ENCODE peak calls at places on chromosomes 2 and 18, in eight cellular contexts. One of them, this sample, is unnamed. For H3K4me1, the result is how much of the 10 kb centered on the place peaks cover.

GRCh38 chr2:6806605-6807004 is 59.1 kb downstream of the CMPK2 start:
- DNase-seq in thyroid gland: no peak
- DNase-seq in left ventricle myocardium inferior: no peak
- DNase-seq in uterus: no peak
- DNase-seq in neural progenitor cell: peak
- DNase-seq in heart right ventricle: no peak
- DNase-seq in fibroblast of lung: no peak
- DNase-seq in tibial nerve: no peak
- DNase-seq in this sample: no peak

GRCh38 chr2:231894566-231895380 is 31.4 kb downstream of the NPPC start:
- DNase-seq in tibial nerve: no peak
- DNase-seq in thyroid gland: no peak
- DNase-seq in left ventricle myocardium inferior: no peak
- DNase-seq in fibroblast of lung: no peak
- DNase-seq in uterus: no peak
- DNase-seq in heart right ventricle: no peak
- DNase-seq in neural progenitor cell: no peak
- DNase-seq in this sample: no peak

GRCh38 chr2:60047347-60047746 is 506.1 kb downstream of the BCL11A start:
- DNase-seq in tibial nerve: no peak
- DNase-seq in fibroblast of lung: no peak
- DNase-seq in neural progenitor cell: no peak
- DNase-seq in uterus: no peak
- DNase-seq in left ventricle myocardium inferior: no peak
- DNase-seq in heart right ventricle: no peak
- DNase-seq in thyroid gland: no peak
- DNase-seq in this sample: no peak

GRCh38 chr2:10757814-10758286 is 36.4 kb downstream of the ATP6V1C2 start:
- DNase-seq in left ventricle myocardium inferior: no peak
- DNase-seq in tibial nerve: no peak
- DNase-seq in uterus: no peak
- DNase-seq in fibroblast of lung: no peak
- DNase-seq in thyroid gland: no peak
- DNase-seq in neural progenitor cell: no peak
- DNase-seq in heart right ventricle: no peak
- DNase-seq in this sample: no peak

GRCh38 chr18:76720683-76721082 is 101.7 kb upstream of the ZNF236 start:
- DNase-seq in tibial nerve: no peak
- DNase-seq in neural progenitor cell: no peak
- DNase-seq in left ventricle myocardium inferior: no peak
- DNase-seq in thyroid gland: no peak
- DNase-seq in heart right ventricle: no peak
- DNase-seq in fibroblast of lung: no peak
- DNase-seq in uterus: no peak
- DNase-seq in this sample: peak

GRCh38 chr2:190744041-190744440 is 95.2 kb downstream of the NAB1 start:
- DNase-seq in neural progenitor cell: no peak
- DNase-seq in uterus: no peak
- DNase-seq in fibroblast of lung: no peak
- DNase-seq in tibial nerve: no peak
- DNase-seq in heart right ventricle: no peak
- DNase-seq in left ventricle myocardium inferior: no peak
- DNase-seq in thyroid gland: no peak
- DNase-seq in this sample: no peak

GRCh38 chr2:166410828-166411472 is 35.2 kb upstream of the SCN9A start:
- DNase-seq in uterus: no peak
- DNase-seq in neural progenitor cell: no peak
- DNase-seq in fibroblast of lung: peak
- DNase-seq in heart right ventricle: no peak
- DNase-seq in tibial nerve: no peak
- DNase-seq in left ventricle myocardium inferior: no peak
- DNase-seq in thyroid gland: no peak
- DNase-seq in this sample: no peak

GRCh38 chr2:33131108-33131507 is 184.4 kb downstream of the LTBP1 start:
- DNase-seq in thyroid gland: no peak
- DNase-seq in uterus: no peak
- DNase-seq in tibial nerve: no peak
- DNase-seq in heart right ventricle: no peak
- DNase-seq in neural progenitor cell: no peak
- DNase-seq in fibroblast of lung: peak
- DNase-seq in left ventricle myocardium inferior: no peak
- DNase-seq in this sample: no peak

GRCh38 chr2:38158361-38159128 is 82.6 kb upstream of the CYP1B1 start:
- DNase-seq in heart right ventricle: no peak
- DNase-seq in tibial nerve: no peak
- DNase-seq in fibroblast of lung: no peak
- DNase-seq in neural progenitor cell: no peak
- DNase-seq in left ventricle myocardium inferior: no peak
- DNase-seq in uterus: no peak
- DNase-seq in thyroid gland: peak
- DNase-seq in this sample: no peak

GRCh38 chr18:55384551-55385275 is 203.3 kb downstream of the TCF4 start:
- DNase-seq in tibial nerve: no peak
- DNase-seq in neural progenitor cell: peak
- DNase-seq in thyroid gland: no peak
- DNase-seq in uterus: no peak
- DNase-seq in heart right ventricle: no peak
- DNase-seq in left ventricle myocardium inferior: no peak
- DNase-seq in fibroblast of lung: peak
- DNase-seq in this sample: no peak

GRCh38 chr18:65287642-65288041 is 463.2 kb upstream of the CDH7 start:
- DNase-seq in tibial nerve: no peak
- DNase-seq in left ventricle myocardium inferior: no peak
- DNase-seq in heart right ventricle: no peak
- DNase-seq in neural progenitor cell: no peak
- DNase-seq in uterus: no peak
- DNase-seq in thyroid gland: no peak
- DNase-seq in fibroblast of lung: no peak
- DNase-seq in this sample: no peak

GRCh38 chr2:217900010-217900779 is 102.6 kb downstream of the TNS1 start:
- DNase-seq in heart right ventricle: no peak
- DNase-seq in neural progenitor cell: no peak
- DNase-seq in left ventricle myocardium inferior: no peak
- DNase-seq in uterus: peak
- DNase-seq in fibroblast of lung: no peak
- DNase-seq in thyroid gland: no peak
- DNase-seq in tibial nerve: no peak
- DNase-seq in this sample: no peak

GRCh38 chr18:356763-357162 is 88.9 kb upstream of the THOC1 start:
- DNase-seq in uterus: no peak
- DNase-seq in tibial nerve: no peak
- DNase-seq in heart right ventricle: no peak
- DNase-seq in left ventricle myocardium inferior: no peak
- DNase-seq in neural progenitor cell: no peak
- DNase-seq in thyroid gland: no peak
- DNase-seq in fibroblast of lung: no peak
- DNase-seq in this sample: no peak

GRCh38 chr2:10185046-10185445 is 62.5 kb downstream of the RRM2 start:
- DNase-seq in uterus: no peak
- DNase-seq in thyroid gland: no peak
- DNase-seq in left ventricle myocardium inferior: no peak
- DNase-seq in neural progenitor cell: no peak
- DNase-seq in fibroblast of lung: peak
- DNase-seq in heart right ventricle: peak
- DNase-seq in tibial nerve: no peak
- DNase-seq in this sample: no peak

GRCh38 chr18:9177047-9177446 is 40.5 kb downstream of the ANKRD12 start:
- DNase-seq in tibial nerve: no peak
- DNase-seq in neural progenitor cell: no peak
- DNase-seq in heart right ventricle: no peak
- DNase-seq in left ventricle myocardium inferior: no peak
- DNase-seq in uterus: no peak
- DNase-seq in fibroblast of lung: no peak
- DNase-seq in thyroid gland: peak
- DNase-seq in this sample: no peak

GRCh38 chr2:107622741-107623310 is 203.9 kb upstream of the RGPD4 start:
- DNase-seq in thyroid gland: no peak
- DNase-seq in neural progenitor cell: no peak
- DNase-seq in heart right ventricle: no peak
- DNase-seq in fibroblast of lung: peak
- DNase-seq in tibial nerve: no peak
- DNase-seq in left ventricle myocardium inferior: no peak
- DNase-seq in uterus: no peak
- DNase-seq in this sample: no peak

GRCh38 chr2:170966648-170967396 is 37.8 kb downstream of the GORASP2 start:
- DNase-seq in neural progenitor cell: peak
- DNase-seq in thyroid gland: no peak
- DNase-seq in left ventricle myocardium inferior: no peak
- DNase-seq in fibroblast of lung: no peak
- DNase-seq in tibial nerve: no peak
- DNase-seq in heart right ventricle: no peak
- DNase-seq in uterus: no peak
- DNase-seq in this sample: no peak

GRCh38 chr2:201263774-201264173 is 3.4 kb downstream of the CASP8 start:
- DNase-seq in uterus: no peak
- DNase-seq in heart right ventricle: no peak
- DNase-seq in neural progenitor cell: no peak
- DNase-seq in tibial nerve: no peak
- DNase-seq in left ventricle myocardium inferior: no peak
- DNase-seq in fibroblast of lung: no peak
- DNase-seq in thyroid gland: no peak
- DNase-seq in this sample: no peak

GRCh38 chr2:201175971-201176570 is 6.9 kb upstream of the CASP10 start:
- DNase-seq in neural progenitor cell: no peak
- DNase-seq in fibroblast of lung: no peak
- DNase-seq in thyroid gland: no peak
- DNase-seq in tibial nerve: no peak
- DNase-seq in left ventricle myocardium inferior: no peak
- DNase-seq in heart right ventricle: no peak
- DNase-seq in uterus: no peak
- DNase-seq in this sample: no peak

GRCh38 chr18:49609416-49610284 is 47.8 kb downstream of the LIPG start:
- DNase-seq in heart right ventricle: no peak
- DNase-seq in uterus: no peak
- DNase-seq in thyroid gland: no peak
- DNase-seq in left ventricle myocardium inferior: no peak
- DNase-seq in tibial nerve: no peak
- DNase-seq in fibroblast of lung: peak
- DNase-seq in neural progenitor cell: no peak
- DNase-seq in this sample: no peak

GRCh38 chr2:60411295-60411694 is 142.2 kb downstream of the BCL11A start:
- DNase-seq in heart right ventricle: no peak
- DNase-seq in tibial nerve: no peak
- DNase-seq in fibroblast of lung: peak
- DNase-seq in neural progenitor cell: no peak
- DNase-seq in thyroid gland: no peak
- DNase-seq in uterus: no peak
- DNase-seq in left ventricle myocardium inferior: no peak
- DNase-seq in this sample: no peak

GRCh38 chr2:232979871-232980461 is 33.1 kb downstream of the NGEF start:
- DNase-seq in heart right ventricle: no peak
- DNase-seq in fibroblast of lung: peak
- DNase-seq in thyroid gland: no peak
- DNase-seq in tibial nerve: no peak
- DNase-seq in left ventricle myocardium inferior: no peak
- DNase-seq in neural progenitor cell: no peak
- DNase-seq in uterus: no peak
- DNase-seq in this sample: no peak

GRCh38 chr2:31020713-31021112 is 117.5 kb downstream of the GALNT14 start:
- DNase-seq in fibroblast of lung: no peak
- DNase-seq in tibial nerve: no peak
- DNase-seq in left ventricle myocardium inferior: no peak
- DNase-seq in neural progenitor cell: no peak
- DNase-seq in thyroid gland: no peak
- DNase-seq in uterus: no peak
- DNase-seq in heart right ventricle: no peak
- DNase-seq in this sample: no peak

GRCh38 chr2:219486424-219486959 is 12.2 kb upstream of the GMPPA start:
- DNase-seq in heart right ventricle: no peak
- DNase-seq in fibroblast of lung: no peak
- DNase-seq in tibial nerve: no peak
- DNase-seq in thyroid gland: no peak
- DNase-seq in neural progenitor cell: peak
- DNase-seq in left ventricle myocardium inferior: no peak
- DNase-seq in uterus: no peak
- DNase-seq in this sample: no peak

GRCh38 chr18:35289293-35290069 is 548 bp downstream of the ZSCAN30 start:
- DNase-seq in tibial nerve: no peak
- DNase-seq in uterus: no peak
- DNase-seq in left ventricle myocardium inferior: no peak
- DNase-seq in fibroblast of lung: peak
- DNase-seq in thyroid gland: peak
- DNase-seq in heart right ventricle: peak
- DNase-seq in neural progenitor cell: peak
- DNase-seq in this sample: no peak

GRCh38 chr2:120735750-120736170 is at the start of gene GLI2:
- DNase-seq in uterus: peak
- DNase-seq in tibial nerve: no peak
- DNase-seq in neural progenitor cell: peak
- DNase-seq in thyroid gland: peak
- DNase-seq in fibroblast of lung: peak
- DNase-seq in left ventricle myocardium inferior: peak
- DNase-seq in heart right ventricle: peak
- DNase-seq in this sample: peak
- H3K27ac ChIP-seq in uterus: peak
- H3K27ac ChIP-seq in tibial nerve: peak
- H3K27ac ChIP-seq in neural progenitor cell: peak
- H3K27ac ChIP-seq in thyroid gland: peak
- H3K27ac ChIP-seq in fibroblast of lung: peak
- H3K27ac ChIP-seq in left ventricle myocardium inferior: peak
- H3K27ac ChIP-seq in heart right ventricle: peak
- H3K27ac ChIP-seq in this sample: peak

GRCh38 chr2:126661702-126662465 is 5.9 kb downstream of the GYPC start:
- DNase-seq in fibroblast of lung: no peak
- DNase-seq in tibial nerve: no peak
- DNase-seq in heart right ventricle: no peak
- DNase-seq in neural progenitor cell: no peak
- DNase-seq in left ventricle myocardium inferior: no peak
- DNase-seq in thyroid gland: no peak
- DNase-seq in uterus: no peak
- DNase-seq in this sample: no peak
- H3K4me1 ChIP-seq in fibroblast of lung: under half
- H3K4me1 ChIP-seq in tibial nerve: half or more
- H3K4me1 ChIP-seq in heart right ventricle: half or more
- H3K4me1 ChIP-seq in neural progenitor cell: under half
- H3K4me1 ChIP-seq in left ventricle myocardium inferior: half or more
- H3K4me1 ChIP-seq in thyroid gland: under half
- H3K4me1 ChIP-seq in uterus: under half
- H3K4me1 ChIP-seq in this sample: under half

DNA sequence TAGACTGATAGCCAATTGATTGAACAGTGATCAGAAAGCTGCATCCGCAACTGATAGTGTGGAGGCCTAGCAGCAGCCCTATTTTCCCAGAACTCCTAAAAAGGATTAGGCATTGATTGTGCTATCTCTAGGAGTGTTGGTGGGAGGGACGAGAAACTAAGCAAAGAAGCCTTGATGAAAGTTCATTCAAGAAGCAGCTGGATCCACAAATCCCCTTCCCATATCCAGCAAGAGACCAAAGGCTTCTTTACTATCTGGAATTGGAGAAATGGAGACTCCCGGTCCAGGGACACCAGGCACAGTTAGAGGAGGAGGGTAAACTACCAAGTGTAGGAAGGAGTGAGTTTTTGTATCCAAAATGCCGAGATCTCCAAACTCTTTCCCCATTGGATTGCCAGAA is 151.5 kb downstream of the ALK start:
- DNase-seq in fibroblast of lung: no peak
- DNase-seq in neural progenitor cell: no peak
- DNase-seq in tibial nerve: no peak
- DNase-seq in uterus: no peak
- DNase-seq in thyroid gland: no peak
- DNase-seq in left ventricle myocardium inferior: no peak
- DNase-seq in heart right ventricle: no peak
- DNase-seq in this sample: no peak
- H3K4me3 ChIP-seq in fibroblast of lung: no peak
- H3K4me3 ChIP-seq in neural progenitor cell: no peak
- H3K4me3 ChIP-seq in tibial nerve: no peak
- H3K4me3 ChIP-seq in uterus: no peak
- H3K4me3 ChIP-seq in thyroid gland: no peak
- H3K4me3 ChIP-seq in left ventricle myocardium inferior: no peak
- H3K4me3 ChIP-seq in heart right ventricle: no peak
- H3K4me3 ChIP-seq in this sample: no peak

GRCh38 chr2:236712304-236712703 is 142.7 kb downstream of the ACKR3 start:
- DNase-seq in neural progenitor cell: no peak
- DNase-seq in uterus: no peak
- DNase-seq in thyroid gland: no peak
- DNase-seq in heart right ventricle: no peak
- DNase-seq in tibial nerve: no peak
- DNase-seq in left ventricle myocardium inferior: no peak
- DNase-seq in fibroblast of lung: peak
- DNase-seq in this sample: no peak
- H3K27ac ChIP-seq in neural progenitor cell: no peak
- H3K27ac ChIP-seq in uterus: no peak
- H3K27ac ChIP-seq in thyroid gland: peak
- H3K27ac ChIP-seq in heart right ventricle: no peak
- H3K27ac ChIP-seq in tibial nerve: no peak
- H3K27ac ChIP-seq in left ventricle myocardium inferior: no peak
- H3K27ac ChIP-seq in fibroblast of lung: no peak
- H3K27ac ChIP-seq in this sample: no peak